ENCODE peak calls at places on chromosome 17, in five cellular contexts. A is lung, Q is uterus, G is cardiac fibroblast, I is tibial nerve. D is an unnamed sample.

GRCh38 chr17:81534157-81535006 is 6.2 kb downstream of the FSCN2 start:
- DNase-seq in I (no peak), G (no peak), A (no peak), Q (no peak), D (no peak)

GRCh38 chr17:2075336-2076056 is 20.6 kb downstream of the HIC1 start:
- DNase-seq in A (no peak), G (peak), I (no peak), Q (peak), D (no peak)

GRCh38 chr17:81712468-81713003 is 452 bp downstream of the SLC25A10 start:
- DNase-seq in A (no peak), G (no peak), Q (peak), I (no peak), D (no peak)

GRCh38 chr17:17445296-17445924 is 31.4 kb upstream of the MED9 start:
- DNase-seq in G (no peak), A (no peak), Q (no peak), I (no peak), D (no peak)

GRCh38 chr17:79706931-79707382 is 23.8 kb upstream of the ENPP7 start:
- DNase-seq in I (no peak), Q (peak), G (peak), A (no peak), D (no peak)

GRCh38 chr17:79305831-79306687 is 231.4 kb downstream of the ENGASE start:
- DNase-seq in G (no peak), Q (peak), I (no peak), A (no peak), D (no peak)

GRCh38 chr17:40177275-40177874 is at the start of gene RAPGEFL1:
- DNase-seq in Q (peak), G (peak), I (peak), A (peak), D (peak)

GRCh38 chr17:74972107-74972972 is at the start of gene HID1:
- DNase-seq in G (no peak), A (peak), Q (peak), I (no peak), D (no peak)

GRCh38 chr17:66772148-66772812 is 62.6 kb upstream of the CACNG5 start:
- DNase-seq in Q (no peak), I (no peak), G (no peak), A (no peak), D (no peak)

GRCh38 chr17:76493505-76494167 is 7.6 kb downstream of the RHBDF2 start:
- DNase-seq in Q (no peak), I (no peak), G (no peak), A (no peak), D (no peak)

GRCh38 chr17:47810200-47810821 is 11.3 kb downstream of the OSBPL7 start:
- DNase-seq in A (peak), Q (no peak), I (no peak), G (peak), D (peak)

GRCh38 chr17:76558210-76559095 is 18.6 kb downstream of the PRCD start:
- DNase-seq in I (no peak), Q (no peak), G (no peak), A (no peak), D (peak)

GRCh38 chr17:10021239-10021638 is 116.2 kb upstream of the RCVRN start:
- DNase-seq in G (no peak), I (peak), Q (no peak), A (peak), D (peak)

GRCh38 chr17:78527345-78527744 is 49.9 kb downstream of the DNAH17 start:
- DNase-seq in G (no peak), I (no peak), A (no peak), Q (no peak), D (no peak)

GRCh38 chr17:75706042-75706728 is 15.1 kb upstream of the ITGB4 start:
- DNase-seq in G (no peak), A (no peak), I (no peak), Q (no peak), D (no peak)

GRCh38 chr17:61482467-61482866 is 30.2 kb downstream of the TBX4 start:
- DNase-seq in G (no peak), Q (no peak), I (no peak), A (no peak), D (no peak)

DNA sequence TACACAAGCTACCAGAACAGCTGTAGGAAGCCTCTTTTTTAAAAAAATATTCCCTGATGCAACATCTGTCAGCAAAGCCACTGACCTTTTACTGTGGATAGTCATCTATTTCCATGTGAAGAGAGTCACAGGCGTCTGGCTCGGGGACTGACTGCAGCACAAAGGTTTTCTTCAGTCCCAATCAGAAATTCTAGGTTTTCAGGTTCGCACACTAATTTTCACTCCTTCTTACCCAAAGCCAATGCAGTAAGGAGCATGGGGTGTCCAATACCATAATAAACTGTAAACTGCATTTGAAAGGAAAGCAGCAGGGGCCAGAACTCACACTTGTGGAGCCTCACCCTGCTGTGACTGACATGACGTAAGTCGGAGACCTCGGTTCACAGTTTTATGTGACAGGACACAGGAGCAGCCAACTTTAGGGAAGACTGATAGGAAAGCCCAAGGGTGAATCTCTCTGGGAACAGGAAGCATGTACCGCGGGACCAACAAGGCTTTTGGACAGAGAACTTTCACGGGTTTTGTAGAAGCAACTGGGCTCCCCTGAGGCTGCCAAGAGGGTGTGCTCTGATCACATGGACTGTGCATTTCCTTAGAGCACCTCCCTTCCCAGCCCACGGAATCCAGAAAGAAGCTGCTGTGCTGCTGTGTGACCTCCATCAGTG is 9.1 kb upstream of the TMEM100 start:
- DNase-seq in G (peak), A (no peak), I (peak), Q (peak), D (peak)
- H3K4me3 ChIP-seq in G (no peak), A (no peak), I (peak), Q (no peak), D (no peak)

GRCh38 chr17:7177210-7177953 is 1.8 kb downstream of the ASGR1 start:
- DNase-seq in G (peak), A (peak), Q (peak), I (peak), D (peak)
- H3K4me3 ChIP-seq in G (peak), A (no peak), Q (peak), I (no peak), D (peak)

GRCh38 chr17:64628641-64629040 is 33.5 kb downstream of the SMURF2 start:
- DNase-seq in I (no peak), Q (no peak), A (no peak), G (no peak), D (no peak)
- H3K4me3 ChIP-seq in I (no peak), Q (no peak), A (no peak), G (no peak), D (no peak)

GRCh38 chr17:68591583-68591982 is 9.6 kb downstream of the FAM20A start:
- DNase-seq in A (no peak), I (no peak), Q (peak), G (peak), D (no peak)
- H3K4me3 ChIP-seq in A (no peak), I (no peak), Q (no peak), G (no peak), D (no peak)

GRCh38 chr17:35374766-35375344 is 1.4 kb upstream of the SLFN11 start:
- DNase-seq in Q (no peak), G (no peak), A (no peak), I (no peak), D (no peak)

GRCh38 chr17:35373532-35373983 is at the start of gene SLFN11:
- DNase-seq in I (peak), A (peak), Q (peak), G (peak), D (peak)

GRCh38 chr17:35373984-35374765 is 754 bp upstream of the SLFN11 start:
- DNase-seq in A (peak), G (peak), I (peak), Q (peak), D (peak)

GRCh38 chr17:35372846-35373531 is 432 bp downstream of the SLFN11 start:
- DNase-seq in G (no peak), Q (peak), I (no peak), A (no peak), D (no peak)

GRCh38 chr17:35371934-35372333 is 1.5 kb downstream of the SLFN11 start:
- DNase-seq in A (no peak), I (no peak), Q (no peak), G (no peak), D (no peak)
- H3K4me3 ChIP-seq in A (no peak), I (no peak), Q (no peak), G (no peak), D (no peak)

GRCh38 chr17:6755281-6755680 is 565 bp upstream of the XAF1 start:
- DNase-seq in G (peak), I (peak), Q (peak), A (no peak), D (peak)
- H3K4me3 ChIP-seq in G (peak), I (peak), Q (peak), A (peak), D (no peak)

DNA sequence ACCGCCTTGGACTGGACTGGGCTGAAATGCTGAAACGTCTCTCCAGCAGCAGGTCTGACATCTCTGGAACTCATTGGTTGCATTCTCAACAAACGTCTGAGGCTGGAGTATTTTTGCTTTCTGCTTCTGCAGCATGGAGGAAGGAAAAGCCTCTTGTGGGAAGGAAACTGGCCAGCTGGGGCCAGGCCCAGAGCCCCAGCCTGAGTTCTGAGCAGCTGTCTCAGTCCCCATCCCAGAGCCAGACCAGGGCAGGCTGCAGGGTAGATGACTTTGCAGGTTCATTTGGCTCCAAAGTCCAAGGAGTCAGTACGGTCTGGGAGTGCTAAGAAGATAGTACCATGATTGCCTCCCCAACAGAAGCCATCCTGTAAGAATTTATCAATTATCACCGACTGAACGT is 18.2 kb downstream of the TEKT3 start:
- DNase-seq in Q (no peak), G (no peak), A (no peak), I (no peak), D (no peak)
- H3K4me3 ChIP-seq in Q (no peak), G (no peak), A (no peak), I (no peak), D (no peak)

D was measured in astrocyte of the spinal cord.